ENCODE peak calls at places on chromosomes 6 and 20, in five cellular contexts. N is epithelial cell of esophagus, X is lower lobe of right lung, L is cardiac fibroblast, K is tibial nerve. T is an unnamed sample.

GRCh38 chr20:56289652-56290051 is 41.1 kb downstream of the MC3R start:
- DNase-seq in N (peak; percentile 59), X (no peak), L (no peak), K (no peak), T (no peak)

GRCh38 chr20:22465622-22466446 is 118.5 kb downstream of the FOXA2 start:
- DNase-seq in N (no peak), X (no peak), L (no peak), K (no peak), T (no peak)

GRCh38 chr6:162726997-162727346 is 594 bp downstream of the PRKN start:
- DNase-seq in N (peak; percentile 1), X (no peak), L (peak; percentile 3), K (no peak), T (no peak)

GRCh38 chr6:162251257-162251656 is 476.3 kb downstream of the PRKN start:
- DNase-seq in N (no peak), X (no peak), L (no peak), K (no peak), T (peak; percentile 25)

GRCh38 chr6:39653631-39654030 is 71.6 kb downstream of the KIF6 start:
- DNase-seq in N (no peak), X (no peak), L (no peak), K (no peak), T (no peak)

GRCh38 chr6:23656826-23657225 is 469.2 kb upstream of the NRSN1 start:
- DNase-seq in N (no peak), X (no peak), L (no peak), K (no peak), T (no peak)

GRCh38 chr20:24692429-24693190 is 223.2 kb downstream of the SYNDIG1 start:
- DNase-seq in N (no peak), X (no peak), L (no peak), K (no peak), T (no peak)

GRCh38 chr20:676315-676937 is 824 bp upstream of the SCRT2 start:
- DNase-seq in N (no peak), X (no peak), L (no peak), K (no peak), T (no peak)

GRCh38 chr6:12288844-12289654 is 1.1 kb upstream of the EDN1 start:
- DNase-seq in N (peak; percentile 82), X (no peak), L (peak; percentile 83), K (peak; percentile 79), T (no peak)

GRCh38 chr6:107545761-107546160 is 55.8 kb downstream of the SOBP start:
- DNase-seq in N (no peak), X (no peak), L (no peak), K (no peak), T (no peak)

GRCh38 chr6:157143171-157143884 is 180.0 kb downstream of the TMEM242 start:
- DNase-seq in N (peak; percentile 50), X (no peak), L (peak; percentile 83), K (no peak), T (no peak)

GRCh38 chr20:11235058-11235457 is 561.3 kb upstream of the JAG1 start:
- DNase-seq in N (peak; percentile 34), X (no peak), L (peak; percentile 52), K (no peak), T (no peak)

GRCh38 chr6:163356324-163356723 is 58.2 kb upstream of the QKI start:
- DNase-seq in N (peak; percentile 67), X (peak; percentile 75), L (peak; percentile 89), K (no peak), T (no peak)

GRCh38 chr6:56938634-56939294 is 16.1 kb upstream of the BEND6 start:
- DNase-seq in N (peak; percentile 99), X (no peak), L (peak; percentile 100), K (no peak), T (no peak)

GRCh38 chr6:165243801-165244200 is 65.6 kb downstream of the C6orf118 start:
- DNase-seq in N (no peak), X (no peak), L (no peak), K (no peak), T (no peak)

GRCh38 chr20:51410586-51411325 is 131.8 kb downstream of the NFATC2 start:
- DNase-seq in N (no peak), X (no peak), L (no peak), K (no peak), T (no peak)

GRCh38 chr6:16504608-16505007 is 256.7 kb downstream of the ATXN1 start:
- DNase-seq in N (no peak), X (no peak), L (no peak), K (no peak), T (no peak)

GRCh38 chr6:48560408-48560807 is 449.4 kb upstream of the PTCHD4 start:
- DNase-seq in N (peak; percentile 79), X (no peak), L (peak; percentile 57), K (no peak), T (no peak)

GRCh38 chr20:52105573-52106422 is 85.8 kb downstream of the ZFP64 start:
- DNase-seq in N (peak; percentile 82), X (no peak), L (peak; percentile 53), K (no peak), T (no peak)

GRCh38 chr6:87919001-87919400 is 128.6 kb upstream of the SPACA1 start:
- DNase-seq in N (no peak), X (no peak), L (no peak), K (no peak), T (no peak)

GRCh38 chr6:71387179-71387578 is 98.6 kb downstream of the OGFRL1 start:
- DNase-seq in N (no peak), X (no peak), L (peak; percentile 84), K (no peak), T (no peak)

GRCh38 chr6:170178561-170179477 is 112.1 kb downstream of the DLL1 start:
- DNase-seq in N (peak; percentile 97), X (peak; percentile 59), L (peak; percentile 62), K (no peak), T (peak; percentile 79)

GRCh38 chr6:96227135-96227534 is 211.4 kb downstream of the FUT9 start:
- DNase-seq in N (no peak), X (no peak), L (no peak), K (no peak), T (no peak)

GRCh38 chr6:161273356-161273751 is 507 bp downstream of the AGPAT4 start:
- DNase-seq in N (peak; percentile 13), X (peak; percentile 58), L (peak; percentile 62), K (no peak), T (no peak)

DNA sequence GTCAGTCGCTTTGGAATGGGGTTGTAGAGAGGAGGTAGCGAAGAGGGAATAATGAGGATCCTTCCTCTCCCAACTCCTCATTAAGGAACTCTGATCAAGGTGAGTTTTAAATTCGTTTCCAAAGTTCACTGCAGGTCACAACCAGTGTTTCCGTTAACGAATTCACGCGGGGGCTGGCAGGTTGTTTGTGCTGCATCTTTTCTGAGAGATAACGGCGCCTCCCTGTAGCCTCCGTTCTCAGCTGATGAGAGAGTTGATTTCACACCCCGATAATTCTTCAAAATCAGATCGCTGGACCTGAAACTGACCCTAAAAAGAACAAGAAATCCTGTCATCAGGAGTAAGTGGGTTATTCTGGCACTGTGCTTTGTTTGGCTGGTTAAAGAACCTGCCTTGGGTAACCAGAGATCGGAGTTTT is 33.2 kb upstream of the BTN3A2 start:
- DNase-seq in N (no peak), X (no peak), L (no peak), K (no peak), T (no peak)
- H3K4me3 ChIP-seq in N (peak overlapping the region; percentile 57), X (no peak overlapping the region), L (peak overlapping the region; percentile 51), K (no peak overlapping the region), T (no peak overlapping the region)

DNA sequence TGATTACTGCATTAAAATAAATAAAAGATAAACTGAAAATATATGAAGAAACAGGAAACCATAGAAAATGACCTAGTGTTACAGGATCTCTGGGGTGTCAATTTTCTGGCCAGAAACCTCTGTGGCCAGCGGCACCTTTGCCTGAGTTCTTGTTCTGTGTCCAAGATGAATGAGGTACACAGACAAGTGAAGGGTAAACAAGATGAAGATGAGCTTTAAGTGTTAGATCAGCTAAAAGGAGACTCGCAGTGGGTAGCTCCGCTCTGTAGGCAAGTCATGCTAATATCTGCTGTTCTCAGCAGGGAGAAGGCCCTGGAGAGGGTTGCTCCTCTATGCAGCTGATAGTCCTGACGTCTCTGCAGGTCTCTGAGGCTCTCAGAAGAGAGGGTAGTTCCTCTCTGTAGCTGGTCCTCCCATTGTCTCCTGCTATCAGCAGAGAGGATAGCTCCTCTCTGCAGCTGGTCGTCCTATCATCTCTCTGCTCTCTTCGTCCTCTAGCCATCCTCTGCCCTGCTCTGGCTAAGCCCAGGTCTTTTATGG is 35.9 kb upstream of the TBC1D22B start:
- DNase-seq in N (no peak), X (no peak), L (no peak), K (no peak), T (no peak)
- H3K4me3 ChIP-seq in N (no peak overlapping the region), X (peak overlapping the region; percentile 76), L (peak overlapping the region; percentile 65), K (peak overlapping the region; percentile 34), T (peak overlapping the region; percentile 29)

GRCh38 chr20:49699200-49699992 is 14.3 kb downstream of the B4GALT5 start:
- DNase-seq in N (peak; percentile 84), X (no peak), L (peak; percentile 79), K (no peak), T (no peak)

GRCh38 chr20:49701916-49702315 is 11.8 kb downstream of the B4GALT5 start:
- DNase-seq in N (no peak), X (no peak), L (no peak), K (no peak), T (no peak)

GRCh38 chr20:49701313-49701731 is 12.4 kb downstream of the B4GALT5 start:
- DNase-seq in N (peak; percentile 56), X (no peak), L (peak; percentile 64), K (no peak), T (no peak)

GRCh38 chr20:49698477-49698876 is 15.2 kb downstream of the B4GALT5 start:
- DNase-seq in N (no peak), X (no peak), L (no peak), K (no peak), T (no peak)

DNA sequence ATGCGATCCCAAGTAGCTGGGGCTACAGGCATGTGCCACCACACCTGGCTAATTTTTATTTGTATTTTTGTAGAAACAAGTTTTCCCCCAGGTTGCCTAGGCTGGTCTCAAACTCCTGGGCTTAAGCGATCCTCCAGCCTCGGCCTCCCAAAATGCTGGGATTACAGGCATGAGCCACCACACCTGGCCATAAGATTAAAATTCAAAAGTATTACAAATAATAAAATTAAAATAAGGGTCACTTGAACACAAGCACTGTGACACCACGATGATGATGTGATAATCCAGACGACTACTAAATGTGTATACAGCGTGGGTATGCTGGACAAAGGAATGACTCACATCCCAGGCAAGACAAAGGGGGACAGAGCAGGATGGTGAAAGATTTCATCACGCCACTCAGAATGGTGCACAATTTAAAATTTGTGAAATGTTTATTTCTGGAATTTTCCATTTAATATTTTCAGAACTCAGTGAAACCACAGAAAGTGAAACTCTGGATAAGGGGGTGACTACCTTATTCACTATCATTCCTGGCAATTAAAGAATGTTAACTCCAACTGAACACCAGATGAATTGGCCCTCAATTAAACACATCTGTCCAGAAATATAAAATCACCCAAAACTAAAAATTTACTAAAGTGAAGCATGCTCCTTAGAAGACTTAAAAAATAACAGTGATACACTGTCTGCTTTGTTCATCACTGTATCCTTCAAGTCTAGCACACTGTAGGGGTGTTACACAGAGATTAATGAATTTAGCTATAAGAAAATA is 13.1 kb downstream of the B4GALT5 start:
- DNase-seq in N (peak; percentile 80), X (no peak), L (peak; percentile 89), K (no peak), T (no peak)
- H3K4me3 ChIP-seq in N (no peak overlapping the region), X (no peak overlapping the region), L (no peak overlapping the region), K (no peak overlapping the region), T (no peak overlapping the region)

DNA sequence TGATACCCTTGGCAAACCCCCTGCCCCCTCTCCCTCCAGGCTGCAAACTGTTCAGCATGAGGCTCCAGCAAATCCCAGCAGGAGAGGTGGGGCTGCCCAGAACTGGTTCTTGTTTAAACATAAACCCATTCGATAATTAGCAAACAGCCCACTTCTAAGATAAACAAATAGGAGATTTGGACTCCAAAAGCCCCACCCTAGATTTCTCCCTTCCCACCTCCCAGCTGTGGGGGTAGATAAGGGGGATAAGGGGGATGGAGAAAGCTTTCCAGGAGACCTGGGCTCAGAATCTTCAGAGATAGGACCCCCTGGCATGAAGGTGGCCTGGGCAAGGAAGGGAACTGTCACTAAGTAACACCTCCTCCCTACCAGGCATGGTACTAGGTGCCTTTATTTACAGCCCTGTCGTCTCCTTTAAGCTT is 4.8 kb downstream of the SDC4 start:
- DNase-seq in N (no peak), X (peak; percentile 70), L (no peak), K (no peak), T (no peak)
- H3K4me3 ChIP-seq in N (peak overlapping the region; percentile 63), X (peak overlapping the region; percentile 82), L (peak overlapping the region; percentile 32), K (no peak overlapping the region), T (peak overlapping the region; percentile 92)